ENCODE peak calls at places on chromosomes 2 and 18, in five cellular contexts. Q is CD8-positive, alpha-beta T cell; R is iPS DF 6.9; F is cardiac fibroblast; E is right lobe of liver. O is an unnamed sample.

GRCh38 chr2:44362207-44363015 is 664 bp downstream of the CAMKMT start:
- DNase-seq in F (peak; percentile 54), Q (peak; percentile 30), R (no peak), E (no peak), O (peak; percentile 56)

GRCh38 chr2:174438146-174438886 is 42.8 kb downstream of the SCRN3 start:
- DNase-seq in F (peak; percentile 15), E (peak; percentile 57), R (no peak), Q (no peak), O (no peak)

GRCh38 chr2:230798769-230799399 is 65.9 kb upstream of the ITM2C start:
- DNase-seq in E (no peak), R (no peak), F (peak; percentile 73), Q (peak; percentile 55), O (peak; percentile 80)

GRCh38 chr2:179974743-179975142 is 32.4 kb downstream of the CWC22 start:
- DNase-seq in R (no peak), Q (no peak), F (no peak), E (no peak), O (peak; percentile 40)

GRCh38 chr2:78907089-78907488 is 118.4 kb upstream of the REG3G start:
- DNase-seq in Q (no peak), R (no peak), F (no peak), E (no peak), O (no peak)

GRCh38 chr2:172745636-172746035 is 10.0 kb downstream of the RAPGEF4 start:
- DNase-seq in R (no peak), F (no peak), Q (no peak), E (no peak), O (peak; percentile 38)

GRCh38 chr2:180124273-180124881 is 117.3 kb upstream of the CWC22 start:
- DNase-seq in E (no peak), Q (no peak), F (peak; percentile 76), R (no peak), O (peak; percentile 81)

GRCh38 chr2:200604571-200605255 is 18.9 kb downstream of the AOX1 start:
- DNase-seq in F (peak; percentile 70), E (no peak), Q (no peak), R (no peak), O (peak; percentile 76)

GRCh38 chr2:60468390-60469085 is 84.9 kb downstream of the BCL11A start:
- DNase-seq in Q (no peak), F (peak; percentile 55), R (no peak), E (no peak), O (peak; percentile 77)

GRCh38 chr2:106165064-106165463 is 29.0 kb downstream of the UXS1 start:
- DNase-seq in F (no peak), R (peak; percentile 54), Q (no peak), E (no peak), O (no peak)

GRCh38 chr18:3692113-3692621 is 242.2 kb downstream of the TGIF1 start:
- DNase-seq in E (no peak), R (no peak), Q (no peak), F (no peak), O (no peak)

GRCh38 chr18:72375628-72376027 is 168.5 kb downstream of the CBLN2 start:
- DNase-seq in R (no peak), F (no peak), E (no peak), Q (no peak), O (peak; percentile 78)

GRCh38 chr2:58035352-58035751 is 11.3 kb upstream of the VRK2 start:
- DNase-seq in Q (no peak), R (no peak), F (no peak), E (no peak), O (no peak)

GRCh38 chr2:15736396-15737180 is 144.9 kb downstream of the DDX1 start:
- DNase-seq in F (no peak), E (no peak), Q (no peak), R (no peak), O (no peak)

GRCh38 chr2:53964987-53965687 is 5.7 kb downstream of the PSME4 start:
- DNase-seq in E (no peak), F (no peak), R (no peak), Q (no peak), O (no peak)

GRCh38 chr2:176494949-176495353 is 225.7 kb downstream of the MTX2 start:
- DNase-seq in R (no peak), E (no peak), Q (no peak), F (peak; percentile 54), O (no peak)

GRCh38 chr18:23306842-23307241 is 146.2 kb upstream of the RIOK3 start:
- DNase-seq in R (no peak), E (no peak), F (no peak), Q (peak; percentile 25), O (no peak)

GRCh38 chr2:5980351-5981054 is 288.3 kb downstream of the SOX11 start:
- DNase-seq in F (no peak), Q (no peak), R (no peak), E (no peak), O (no peak)

GRCh38 chr2:16508061-16508851 is 157.4 kb downstream of the CYRIA start:
- DNase-seq in F (peak; percentile 24), E (peak; percentile 68), Q (no peak), R (peak; percentile 33), O (peak; percentile 20)

GRCh38 chr2:33034784-33035183 is 88.0 kb downstream of the LTBP1 start:
- DNase-seq in E (no peak), F (peak; percentile 58), R (no peak), Q (no peak), O (peak; percentile 52)

GRCh38 chr2:239498981-239499633 is 98.3 kb upstream of the HDAC4 start:
- DNase-seq in Q (no peak), R (no peak), E (no peak), F (peak; percentile 61), O (no peak)

GRCh38 chr2:66696374-66696773 is 261.4 kb downstream of the MEIS1 start:
- DNase-seq in F (no peak), Q (no peak), R (no peak), E (no peak), O (no peak)

GRCh38 chr2:25131567-25132295 is 36.6 kb downstream of the POMC start:
- DNase-seq in E (no peak), Q (no peak), R (no peak), F (peak; percentile 18), O (peak; percentile 3)

GRCh38 chr2:120820263-120820884 is 84.7 kb downstream of the GLI2 start:
- DNase-seq in R (no peak), E (no peak), F (peak; percentile 61), Q (no peak), O (peak; percentile 61)

GRCh38 chr2:241238693-241239198 is 50.3 kb downstream of the ANO7 start:
- DNase-seq in F (no peak), Q (no peak), R (no peak), E (no peak), O (no peak)

GRCh38 chr2:173854840-173855239 is 110.3 kb downstream of the SP3 start:
- DNase-seq in E (no peak), Q (no peak), F (peak; percentile 28), R (no peak), O (no peak)

GRCh38 chr2:44952143-44952805 is 10.8 kb downstream of the SIX3 start:
- DNase-seq in E (no peak), Q (no peak), F (peak; percentile 74), R (no peak), O (peak; percentile 69)

GRCh38 chr2:74383254-74383653 is 3.1 kb upstream of the DCTN1 start:
- DNase-seq in F (peak; percentile 49), R (no peak), Q (no peak), E (peak; percentile 58), O (peak; percentile 86)

GRCh38 chr18:74172697-74173433 is 24.5 kb downstream of the TIMM21 start:
- DNase-seq in Q (no peak), E (no peak), R (no peak), F (no peak), O (no peak)

GRCh38 chr18:74166397-74166796 is 18.1 kb downstream of the TIMM21 start:
- DNase-seq in E (no peak), F (no peak), Q (no peak), R (no peak), O (peak; percentile 13)

GRCh38 chr18:74173434-74173750 is 25.1 kb downstream of the TIMM21 start:
- DNase-seq in R (no peak), F (no peak), E (no peak), Q (no peak), O (no peak)

GRCh38 chr18:74175658-74176057 is 27.3 kb downstream of the TIMM21 start:
- DNase-seq in R (no peak), E (no peak), Q (no peak), F (no peak), O (no peak)

DNA sequence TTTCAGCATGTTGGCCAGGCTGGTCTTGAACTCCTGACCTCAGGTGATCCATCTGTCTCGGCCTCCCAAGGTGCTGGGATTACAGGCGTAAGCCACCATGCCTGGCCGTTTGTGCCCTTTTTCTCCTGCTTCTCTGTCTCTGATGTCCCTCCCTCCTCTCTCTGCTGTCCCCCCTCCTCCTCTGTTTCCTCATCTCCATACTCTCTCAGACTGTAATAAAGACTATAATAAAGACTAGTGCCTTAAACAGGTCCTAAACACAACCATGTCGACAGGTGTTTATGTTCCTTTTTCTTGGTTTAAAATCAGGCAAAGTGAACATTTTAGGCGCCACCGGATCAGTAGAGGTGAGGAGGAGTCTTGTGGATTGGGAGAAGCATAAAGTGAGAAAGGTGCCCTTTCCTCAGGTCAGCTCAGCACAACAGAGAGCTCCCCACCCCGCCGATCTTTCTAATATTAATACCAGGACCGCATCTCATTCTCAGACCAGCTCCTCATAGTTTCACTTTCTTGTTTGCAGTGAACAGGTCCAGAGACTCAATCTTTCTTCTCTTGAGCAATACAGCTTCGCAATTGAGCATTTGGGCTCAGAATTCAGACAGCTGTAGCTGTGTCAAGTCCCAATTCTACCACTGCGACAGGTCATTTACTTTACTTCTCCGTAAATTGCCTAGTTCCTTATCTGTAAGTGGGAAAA is 23.7 kb downstream of the TIMM21 start:
- DNase-seq in R (no peak), E (no peak), F (no peak), Q (no peak), O (peak; percentile 24)
- H3K4me3 ChIP-seq in R (no peak overlapping the region), E (peak overlapping the region; percentile 36), F (no peak overlapping the region), Q (no peak overlapping the region), O (no peak overlapping the region)

GRCh38 chr2:139526781-139527180 is 746.6 kb upstream of the NXPH2 start:
- DNase-seq in Q (no peak), F (no peak), E (no peak), R (no peak), O (no peak)

DNA sequence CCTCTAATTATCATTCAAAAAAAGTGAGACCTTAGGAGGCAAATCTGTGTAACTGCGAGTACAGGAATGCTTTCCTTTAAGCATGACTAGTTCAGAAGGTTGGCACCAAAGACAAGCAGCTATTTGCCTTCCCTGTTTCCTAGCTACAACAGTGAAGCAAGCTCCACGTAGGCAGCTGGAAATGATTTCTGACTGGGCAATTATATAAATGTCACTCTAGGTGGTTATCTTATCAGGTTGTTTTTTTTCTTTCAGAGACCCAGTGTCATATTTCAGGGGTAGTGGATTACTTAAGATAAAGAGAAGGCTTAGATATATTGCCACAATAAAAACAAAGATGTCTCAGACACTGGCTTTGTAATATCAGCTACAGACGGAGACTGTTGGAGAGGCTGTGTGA is 748.9 kb upstream of the NXPH2 start:
- DNase-seq in E (no peak), F (no peak), R (no peak), Q (no peak), O (peak; percentile 2)
- H3K4me3 ChIP-seq in E (no peak overlapping the region), F (no peak overlapping the region), R (no peak overlapping the region), Q (no peak overlapping the region), O (no peak overlapping the region)

GRCh38 chr2:193187816-193188215 is 993.1 kb upstream of the TMEFF2 start:
- DNase-seq in Q (no peak), F (no peak), E (no peak), R (no peak), O (no peak)
- H3K4me3 ChIP-seq in Q (no peak overlapping the region), F (peak overlapping the region; percentile 13), E (peak overlapping the region; percentile 17), R (no peak overlapping the region), O (no peak overlapping the region)

DNA sequence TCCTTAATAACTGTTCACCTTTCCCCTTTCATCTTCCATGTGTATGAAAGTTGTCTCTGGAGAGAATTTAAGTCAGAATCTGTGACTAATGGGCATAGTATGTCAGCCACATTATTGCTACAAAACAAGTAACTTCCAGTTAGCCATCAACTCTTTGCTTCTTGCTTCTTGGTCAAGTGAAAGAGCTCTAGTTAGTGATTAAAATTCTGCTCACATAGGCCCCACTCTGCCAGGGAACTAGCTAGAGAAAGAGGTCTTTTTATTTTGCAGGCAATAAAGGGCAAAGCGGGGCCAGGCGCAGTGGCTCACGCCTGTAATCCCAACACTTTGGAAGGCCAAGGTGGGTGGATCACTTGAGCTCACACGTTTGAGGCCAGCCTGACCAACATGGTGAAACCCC is 64.6 kb downstream of the COLEC12 start:
- DNase-seq in E (no peak), R (no peak), Q (no peak), F (no peak), O (peak; percentile 55)
- H3K4me3 ChIP-seq in E (no peak overlapping the region), R (no peak overlapping the region), Q (no peak overlapping the region), F (no peak overlapping the region), O (no peak overlapping the region)

O was measured in choroid plexus epithelial cell.